ENCODE peak calls at places on chromosomes 16 and 17, in four cellular contexts. Z is H9, R is IMR-90, G is H1. U is an unnamed sample.

GRCh38 chr17:30921544-30922196 is at the start of gene ADAP2:
- DNase-seq in G (peak; percentile 70), Z (peak; percentile 68), R (no peak), U (peak; percentile 20)

GRCh38 chr17:19647697-19648474 is 665 bp upstream of the ALDH3A2 start:
- DNase-seq in G (peak; percentile 82), R (peak; percentile 54), Z (peak; percentile 80), U (peak; percentile 92)

GRCh38 chr17:44324092-44324570 is 492 bp downstream of the SLC25A39 start:
- DNase-seq in G (no peak), Z (no peak), R (no peak), U (peak; percentile 27)

GRCh38 chr17:68600123-68600880 is 865 bp downstream of the FAM20A start:
- DNase-seq in Z (peak; percentile 88), R (no peak), G (peak; percentile 80), U (peak; percentile 74)

GRCh38 chr16:67653131-67654068 is 6.7 kb downstream of the ACD start:
- DNase-seq in G (no peak), R (no peak), Z (no peak), U (no peak)

GRCh38 chr17:1645207-1646171 is at the start of gene SCARF1:
- DNase-seq in Z (peak; percentile 64), R (no peak), G (no peak), U (peak; percentile 53)

GRCh38 chr17:60506312-60506711 is 19.7 kb downstream of the APPBP2 start:
- DNase-seq in R (peak; percentile 95), G (no peak), Z (no peak), U (peak; percentile 12)

GRCh38 chr17:83012873-83013778 is 66.3 kb upstream of the METRNL start:
- DNase-seq in G (no peak), Z (no peak), R (peak; percentile 97), U (no peak)

GRCh38 chr16:84922351-84923135 is 88.8 kb downstream of the ZDHHC7 start:
- DNase-seq in Z (no peak), G (no peak), R (peak; percentile 46), U (no peak)

GRCh38 chr17:550776-551175 is 163.9 kb downstream of the VPS53 start:
- DNase-seq in G (no peak), R (peak; percentile 24), Z (no peak), U (no peak)

GRCh38 chr16:24255446-24256352 is at the start of gene CACNG3:
- DNase-seq in R (peak; percentile 33), G (peak; percentile 96), Z (peak; percentile 91), U (peak; percentile 93)

GRCh38 chr17:70225272-70225671 is 55.9 kb downstream of the KCNJ2 start:
- DNase-seq in R (no peak), G (no peak), Z (no peak), U (no peak)

GRCh38 chr16:50265260-50265659 is 1.1 kb upstream of the ADCY7 start:
- DNase-seq in R (peak; percentile 12), Z (no peak), G (no peak), U (peak; percentile 55)

GRCh38 chr16:84262939-84263338 is 23.1 kb upstream of the KCNG4 start:
- DNase-seq in R (no peak), G (no peak), Z (no peak), U (no peak)

GRCh38 chr16:50275428-50276127 is 9.2 kb downstream of the ADCY7 start:
- DNase-seq in G (no peak), Z (no peak), R (no peak), U (no peak)

GRCh38 chr17:19706791-19707727 is 9.3 kb downstream of the SLC47A2 start:
- DNase-seq in G (peak; percentile 45), Z (peak; percentile 30), R (no peak), U (no peak)

GRCh38 chr17:60577147-60577925 is 22.7 kb upstream of the PPM1D start:
- DNase-seq in G (no peak), R (peak; percentile 72), Z (peak; percentile 45), U (no peak)

GRCh38 chr17:77770331-77771105 is 188.0 kb upstream of the TNRC6C start:
- DNase-seq in Z (no peak), R (peak; percentile 79), G (no peak), U (peak; percentile 90)

GRCh38 chr17:72122668-72123495 is 2.1 kb downstream of the SOX9 start:
- DNase-seq in G (peak; percentile 64), Z (peak; percentile 67), R (peak; percentile 68), U (peak; percentile 61)

GRCh38 chr16:66904846-66905632 is 13.6 kb downstream of the CDH16 start:
- DNase-seq in G (no peak), R (peak; percentile 82), Z (no peak), U (no peak)

GRCh38 chr16:47045459-47045858 is 72.0 kb upstream of the DNAJA2 start:
- DNase-seq in R (no peak), G (no peak), Z (no peak), U (no peak)

GRCh38 chr16:75491876-75492275 is 3.4 kb downstream of the CHST6 start:
- DNase-seq in Z (peak; percentile 62), R (no peak), G (no peak), U (peak; percentile 92)

GRCh38 chr16:88782454-88783390 is 2.3 kb downstream of the PIEZO1 start:
- DNase-seq in Z (no peak), G (no peak), R (peak; percentile 84), U (no peak)

GRCh38 chr17:78013683-78014467 is 55.4 kb downstream of the TNRC6C start:
- DNase-seq in R (peak; percentile 77), Z (peak; percentile 56), G (peak; percentile 57), U (peak; percentile 77)

GRCh38 chr16:72848759-72849664 is 198.9 kb downstream of the ZFHX3 start:
- DNase-seq in Z (no peak), G (no peak), R (peak; percentile 89), U (no peak)

GRCh38 chr17:71899317-71899716 is 221.5 kb upstream of the SOX9 start:
- DNase-seq in Z (no peak), G (no peak), R (peak; percentile 59), U (no peak)

GRCh38 chr17:44774271-44775135 is 15.7 kb downstream of the ADAM11 start:
- DNase-seq in Z (peak; percentile 96), G (peak; percentile 100), R (peak; percentile 54), U (peak; percentile 92)

GRCh38 chr17:34252138-34252889 is 2.8 kb upstream of the CCL2 start:
- DNase-seq in G (no peak), Z (no peak), R (peak; percentile 95), U (peak; percentile 56)

GRCh38 chr16:30697264-30698138 is 1.5 kb upstream of the SRCAP start:
- DNase-seq in G (no peak), R (peak; percentile 94), Z (no peak), U (no peak)

GRCh38 chr16:30688701-30689100 is 10.3 kb upstream of the SRCAP start:
- DNase-seq in Z (no peak), G (no peak), R (no peak), U (no peak)

GRCh38 chr16:30694926-30695678 is 3.9 kb upstream of the SRCAP start:
- DNase-seq in G (no peak), Z (no peak), R (no peak), U (no peak)

GRCh38 chr16:30692381-30693074 is 6.4 kb upstream of the SRCAP start:
- DNase-seq in R (no peak), Z (peak; percentile 50), G (no peak), U (no peak)

DNA sequence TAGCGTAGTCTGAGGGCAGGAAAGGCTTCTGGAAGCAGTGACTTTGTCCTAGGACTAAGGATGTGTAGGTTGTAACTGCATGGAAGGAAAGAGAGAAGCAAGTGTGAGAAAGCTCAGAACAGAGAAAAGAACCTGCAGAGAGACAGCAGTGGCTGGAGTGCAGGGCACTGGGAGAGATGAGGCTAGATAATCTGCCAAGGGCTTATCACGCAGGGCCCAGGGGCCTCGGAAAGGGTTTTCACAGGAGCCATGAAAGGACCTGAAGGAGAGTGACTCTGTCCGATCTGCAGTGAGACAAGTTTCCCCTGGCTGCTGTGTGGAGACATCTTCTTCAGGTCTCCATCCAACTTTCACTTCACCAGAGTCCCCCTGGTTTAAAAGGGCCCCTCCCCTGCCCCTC is 7.1 kb upstream of the SRCAP start:
- DNase-seq in Z (no peak), G (no peak), R (no peak), U (no peak)
- H4K5ac ChIP-seq in Z (no peak overlapping the region), G (no peak overlapping the region), R (no peak overlapping the region), U (no peak overlapping the region)

GRCh38 chr17:73266796-73267195 is 5.1 kb upstream of the CPSF4L start:
- DNase-seq in R (no peak), Z (no peak), G (no peak), U (no peak)

GRCh38 chr17:73268582-73269328 is 7.1 kb upstream of the CPSF4L start:
- DNase-seq in G (no peak), Z (no peak), R (no peak), U (no peak)

GRCh38 chr17:73269329-73269615 is 7.6 kb upstream of the CPSF4L start:
- DNase-seq in Z (no peak), G (no peak), R (no peak), U (no peak)

GRCh38 chr17:73269791-73270190 is 8.1 kb upstream of the CPSF4L start:
- DNase-seq in G (no peak), R (no peak), Z (no peak), U (no peak)

GRCh38 chr17:73267648-73268537 is 6.2 kb upstream of the CPSF4L start:
- DNase-seq in R (no peak), G (no peak), Z (no peak), U (no peak)
- H2AK5ac ChIP-seq in R (no peak overlapping the region), G (no peak overlapping the region), Z (no peak overlapping the region), U (no peak overlapping the region)

DNA sequence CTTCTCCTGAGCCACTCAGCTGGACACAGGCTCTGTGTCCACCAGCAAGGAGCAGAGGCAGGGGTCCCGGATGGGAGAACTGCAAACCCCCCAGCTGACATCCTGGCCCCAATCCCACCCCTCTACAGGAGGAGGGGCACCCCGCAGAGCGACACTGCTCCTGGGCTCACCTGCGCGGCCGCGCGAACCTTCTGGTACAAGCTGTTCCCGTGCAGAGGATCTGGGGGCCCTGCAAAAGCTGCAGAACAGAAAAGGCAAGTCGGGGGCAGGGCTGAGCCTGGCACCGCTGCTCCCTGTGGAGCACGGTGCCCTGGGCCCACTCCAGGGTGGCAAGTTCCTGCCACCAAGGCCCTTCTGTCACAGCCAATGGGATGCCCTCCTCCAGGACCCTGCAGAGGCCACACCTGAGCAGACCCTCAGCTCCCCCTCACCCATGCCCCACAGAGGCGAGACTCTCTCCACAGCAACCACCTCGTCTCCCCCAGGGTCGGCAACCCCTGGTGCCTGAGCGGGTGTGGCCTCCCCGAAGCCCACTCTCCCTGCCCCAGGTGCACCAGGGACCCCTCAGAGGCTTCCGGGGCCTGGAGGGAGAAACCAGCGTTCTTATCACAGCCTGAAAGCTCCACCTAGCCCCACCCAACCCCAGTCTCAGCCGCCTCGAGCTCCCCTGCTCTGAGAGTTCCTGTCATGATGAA is 4.9 kb downstream of the TEPSIN start:
- DNase-seq in G (no peak), R (no peak), Z (no peak), U (no peak)
- H4K5ac ChIP-seq in G (no peak overlapping the region), R (no peak overlapping the region), Z (no peak overlapping the region), U (no peak overlapping the region)

DNA sequence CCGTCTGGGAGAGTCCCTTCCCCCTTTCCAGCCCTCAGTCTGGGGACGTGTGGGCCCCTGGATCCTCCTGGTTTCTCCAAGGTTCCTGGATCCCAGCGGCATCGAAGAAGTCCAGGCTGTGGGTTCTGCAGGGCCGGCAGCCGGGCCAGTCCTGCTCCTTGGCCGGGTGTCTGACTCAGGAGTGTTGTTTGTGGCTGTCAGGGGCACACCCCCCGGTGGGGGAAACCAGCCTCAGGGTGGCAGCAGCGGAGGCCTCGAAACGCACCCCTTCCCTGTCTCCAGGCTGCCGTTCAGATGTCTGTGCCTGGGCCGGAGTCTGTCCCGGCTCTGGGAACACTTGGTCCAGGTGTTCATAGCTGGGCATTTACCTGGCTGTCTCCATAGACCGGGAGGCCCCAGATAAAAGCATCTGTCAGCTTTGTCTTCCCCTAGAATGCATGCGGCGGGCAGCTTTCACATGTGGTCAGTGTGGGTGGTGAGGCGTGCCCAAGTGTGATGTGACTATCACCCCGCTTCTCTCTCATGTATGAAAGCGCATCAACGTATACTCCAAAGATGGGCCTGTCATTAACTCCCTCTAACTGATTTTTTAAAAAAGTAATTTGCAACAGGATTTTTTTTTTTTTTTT is 3.6 kb upstream of the RAP1GAP2 start:
- DNase-seq in Z (no peak), G (no peak), R (no peak), U (no peak)
- H2AK5ac ChIP-seq in Z (no peak overlapping the region), G (no peak overlapping the region), R (no peak overlapping the region), U (no peak overlapping the region)

GRCh38 chr16:56915311-56916105 is 16.4 kb upstream of the HERPUD1 start:
- DNase-seq in Z (no peak), G (no peak), R (no peak), U (no peak)
- H4K5ac ChIP-seq in Z (no peak overlapping the region), G (no peak overlapping the region), R (no peak overlapping the region), U (no peak overlapping the region)

U was measured in mesendoderm.